ENCODE peak calls at places on chromosomes 2 and 18, in nine cellular contexts. T is nephron progenitor cell; Z is osteocyte; F is activated T-cell treated with anti-CD3 and anti-CD28 coated beads, Interleukin-2, amount 50 U/mL, for 4 hours; C is KG1; U is NCI-H1417; J is PC-3; H is activated CD8-positive, alpha-beta T cell treated with anti-CD3 and anti-CD28 coated beads for 36 hours; P is NCI-H1694 treated with DMSO at 0.1 percent for 48 hours. A is an unnamed sample.

GRCh38 chr2:33482518-33482917 is 6.1 kb downstream of the RASGRP3 start:
- DNase-seq in T (no peak), Z (no peak), F (no peak), C (no peak), U (no peak), J (no peak), H (no peak), P (no peak), A (no peak)

GRCh38 chr2:85974395-85974794 is 85.6 kb upstream of the ST3GAL5 start:
- DNase-seq in T (no peak), Z (peak), F (no peak), C (no peak), U (no peak), J (no peak), H (no peak), P (no peak), A (no peak)

GRCh38 chr2:160505236-160505635 is 11.6 kb upstream of the RBMS1 start:
- DNase-seq in T (no peak), Z (no peak), F (no peak), C (no peak), U (no peak), J (peak), H (no peak), P (no peak), A (no peak)

GRCh38 chr18:56672981-56673380 is 21.8 kb downstream of the WDR7 start:
- DNase-seq in T (no peak), Z (no peak), F (no peak), C (no peak), U (no peak), J (no peak), H (no peak), P (no peak), A (no peak)

GRCh38 chr2:3625186-3625585 is 30.3 kb downstream of the COLEC11 start:
- DNase-seq in T (no peak), Z (peak), F (no peak), C (no peak), U (no peak), J (no peak), H (no peak), P (no peak), A (no peak)

GRCh38 chr2:123380536-123380935 is 644.6 kb upstream of the CNTNAP5 start:
- DNase-seq in T (peak), Z (no peak), F (no peak), C (no peak), U (no peak), J (no peak), H (no peak), P (no peak), A (peak)

GRCh38 chr2:112754562-112754961 is 9.8 kb downstream of the CKAP2L start:
- DNase-seq in T (no peak), Z (no peak), F (no peak), C (no peak), U (no peak), J (no peak), H (no peak), P (no peak), A (no peak)

GRCh38 chr2:135998842-135999241 is 13.4 kb upstream of the DARS1 start:
- DNase-seq in T (no peak), Z (no peak), F (no peak), C (no peak), U (no peak), J (no peak), H (no peak), P (no peak), A (no peak)

GRCh38 chr2:143229411-143229810 is 100.2 kb downstream of the ARHGAP15 start:
- DNase-seq in T (no peak), Z (no peak), F (no peak), C (no peak), U (no peak), J (no peak), H (no peak), P (no peak), A (no peak)

A was measured in left kidney.